ENCODE peak calls at places on chromosome 22, in seven cellular contexts. Z is A673, A is BE2C, X is PC-3, R is adrenal gland, Q is DND-41, V is left ventricle myocardium inferior. C is an unnamed sample.

GRCh38 chr22:27323646-27324045 is 477.9 kb downstream of the MN1 start:
- DNase-seq in Q (no peak), V (no peak), A (no peak), R (no peak), X (no peak), Z (no peak), C (no peak)

GRCh38 chr22:23714596-23715588 is 24.1 kb downstream of the RGL4 start:
- DNase-seq in R (no peak), V (no peak), Z (no peak), Q (no peak), A (no peak), X (no peak), C (no peak)

GRCh38 chr22:41682033-41682807 is 6.4 kb downstream of the SNU13 start:
- DNase-seq in Q (peak; percentile 79), X (peak; percentile 85), A (peak; percentile 85), Z (peak; percentile 83), R (peak; percentile 90), V (peak; percentile 87), C (no peak)

GRCh38 chr22:41469218-41469851 is 418 bp downstream of the ACO2 start:
- DNase-seq in R (no peak), A (peak; percentile 52), Z (peak; percentile 45), Q (no peak), V (peak; percentile 41), X (peak; percentile 10), C (peak; percentile 42)

GRCh38 chr22:25563757-25564319 is 637 bp upstream of the GRK3 start:
- DNase-seq in Q (no peak), V (no peak), Z (no peak), R (peak; percentile 44), A (peak; percentile 37), X (no peak), C (peak; percentile 10)

GRCh38 chr22:43409800-43410199 is 2.0 kb upstream of the MPPED1 start:
- DNase-seq in Q (no peak), X (no peak), V (no peak), A (no peak), Z (no peak), R (no peak), C (no peak)

GRCh38 chr22:48649031-48649430 is 1178.6 kb downstream of the BRD1 start:
- DNase-seq in X (no peak), V (no peak), Q (no peak), R (no peak), A (no peak), Z (no peak), C (no peak)

GRCh38 chr22:39646614-39647210 is 76.2 kb downstream of the CACNA1I start:
- DNase-seq in Z (no peak), R (no peak), A (peak; percentile 67), V (no peak), X (no peak), Q (no peak), C (no peak)

GRCh38 chr22:41951898-41952474 is at the start of gene SMIM45:
- DNase-seq in X (no peak), V (no peak), Z (peak; percentile 48), R (no peak), A (peak; percentile 97), Q (no peak), C (no peak)

GRCh38 chr22:37638351-37639069 is 959 bp upstream of the SH3BP1 start:
- DNase-seq in Q (peak; percentile 15), X (no peak), V (no peak), Z (no peak), R (no peak), A (no peak), C (no peak)
- H3K4me1 ChIP-seq in Q (peaks cover 54% of the 10 kb centered on the region), X (peaks cover 9% of the 10 kb centered on the region), V (peaks cover 50% of the 10 kb centered on the region), Z (peaks cover 30% of the 10 kb centered on the region), R (peaks cover 11% of the 10 kb centered on the region), A (peaks cover 13% of the 10 kb centered on the region), C (peaks cover 5% of the 10 kb centered on the region)

GRCh38 chr22:21861856-21862255 is 5.6 kb downstream of the MAPK1 start:
- DNase-seq in V (no peak), Z (no peak), X (no peak), R (no peak), Q (no peak), A (no peak), C (no peak)

GRCh38 chr22:21862386-21863242 is 4.8 kb downstream of the MAPK1 start:
- DNase-seq in Q (no peak), R (no peak), V (no peak), Z (no peak), X (no peak), A (no peak), C (no peak)

GRCh38 chr22:21860640-21861039 is 6.8 kb downstream of the MAPK1 start:
- DNase-seq in R (no peak), A (no peak), Q (no peak), X (no peak), Z (no peak), V (no peak), C (no peak)

GRCh38 chr22:21858025-21858764 is 9.2 kb downstream of the MAPK1 start:
- DNase-seq in X (no peak), R (no peak), Q (no peak), Z (no peak), V (no peak), A (no peak), C (no peak)

DNA sequence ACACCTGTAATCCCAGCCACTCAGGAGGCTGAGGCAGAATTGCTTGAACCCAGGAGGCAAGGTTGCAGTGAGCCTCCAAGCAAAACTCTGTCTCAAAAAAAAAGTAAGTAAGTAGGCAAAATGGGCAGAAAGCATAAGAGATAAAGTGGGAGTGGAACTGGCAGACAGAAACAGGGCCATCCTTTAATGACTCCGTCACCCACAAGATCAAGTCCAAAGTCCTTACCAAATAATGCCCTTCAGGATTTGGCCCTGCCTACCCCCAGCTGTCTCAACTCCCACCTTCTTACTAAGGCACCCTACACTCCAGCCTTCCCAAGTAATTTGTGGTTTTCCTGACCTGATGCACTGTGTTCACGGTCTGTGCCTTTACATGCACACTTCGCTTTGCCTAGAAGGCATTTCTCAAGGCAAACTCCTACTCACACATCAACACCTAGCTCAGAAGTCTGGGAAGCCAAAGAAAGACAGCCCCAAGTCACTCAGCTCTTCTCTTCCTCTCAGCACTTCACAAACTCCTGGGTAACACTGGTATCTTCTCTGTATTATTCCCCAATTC is 6.1 kb downstream of the MAPK1 start:
- DNase-seq in X (no peak), A (no peak), V (no peak), Q (no peak), R (no peak), Z (no peak), C (no peak)
- H3K4me1 ChIP-seq in X (peaks cover 14% of the 10 kb centered on the region), A (peaks cover 3% of the 10 kb centered on the region), V (peaks cover 100% of the 10 kb centered on the region), Q (peaks cover 81% of the 10 kb centered on the region), R (peaks cover 8% of the 10 kb centered on the region), Z (peaks cover 35% of the 10 kb centered on the region), C (peaks cover 16% of the 10 kb centered on the region)

GRCh38 chr22:31211862-31212730 is at the start of gene LIMK2:
- DNase-seq in Z (peak; percentile 94), R (peak; percentile 92), V (peak; percentile 96), Q (peak; percentile 96), A (peak; percentile 98), X (peak; percentile 83), C (peak; percentile 98)

GRCh38 chr22:31215018-31215535 is 3.0 kb downstream of the LIMK2 start:
- DNase-seq in Z (no peak), X (no peak), Q (no peak), R (no peak), V (no peak), A (no peak), C (no peak)

GRCh38 chr22:31211504-31211861 is 615 bp upstream of the LIMK2 start:
- DNase-seq in Z (no peak), A (no peak), V (no peak), R (no peak), Q (no peak), X (no peak), C (no peak)

GRCh38 chr22:31210830-31211503 is 1.1 kb upstream of the LIMK2 start:
- DNase-seq in Q (no peak), A (no peak), V (peak; percentile 34), Z (peak; percentile 78), R (peak; percentile 52), X (no peak), C (no peak)

DNA sequence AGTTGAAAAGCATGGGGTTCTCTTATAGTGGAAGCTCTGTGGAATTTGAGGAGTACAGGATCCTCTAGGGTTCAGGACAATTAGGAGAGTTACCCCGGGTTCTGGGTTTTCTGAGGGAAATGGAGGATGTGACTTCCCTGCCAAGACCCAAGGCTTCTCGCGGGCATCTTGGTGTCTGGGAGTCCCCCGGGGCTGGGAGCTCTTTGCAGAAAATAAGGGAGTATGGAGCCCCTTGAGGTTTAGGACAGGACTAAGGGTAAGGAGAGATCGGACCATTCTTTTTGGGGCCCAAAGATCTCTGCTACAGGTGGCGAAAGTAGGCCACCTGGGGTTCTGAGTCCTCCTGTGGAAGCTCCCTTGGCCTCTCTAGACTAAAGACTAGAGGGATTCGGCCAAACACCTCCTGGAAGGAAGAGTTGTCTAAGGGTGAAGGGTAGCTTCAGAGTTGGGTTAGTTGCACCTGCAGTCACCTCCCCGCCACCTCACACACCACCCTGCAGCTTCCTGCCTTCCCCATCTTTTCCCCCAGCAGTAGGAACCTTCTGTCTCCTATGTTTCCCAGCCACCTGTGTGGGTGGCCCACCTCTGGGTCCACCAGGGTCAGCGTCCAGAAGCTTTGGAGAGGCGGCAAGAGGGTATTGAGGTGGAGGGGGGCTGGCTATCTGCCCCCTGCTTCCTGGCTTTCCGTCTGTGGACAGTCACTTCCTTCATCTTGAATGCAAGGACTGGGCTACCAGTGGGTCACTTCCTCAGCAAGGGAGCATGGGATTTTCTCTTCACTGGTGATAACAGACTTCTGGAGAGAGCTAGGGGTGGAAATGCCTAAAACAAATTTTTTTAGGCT is 907 bp downstream of the LIMK2 start:
- DNase-seq in Q (peak; percentile 10), X (no peak), A (no peak), V (no peak), Z (peak; percentile 15), R (no peak), C (no peak)
- H3K4me1 ChIP-seq in Q (peaks cover 24% of the 10 kb centered on the region), X (peaks cover 7% of the 10 kb centered on the region), A (peaks cover 7% of the 10 kb centered on the region), V (peaks cover 62% of the 10 kb centered on the region), Z (peaks cover 16% of the 10 kb centered on the region), R (peaks cover 15% of the 10 kb centered on the region), C (peaks cover 6% of the 10 kb centered on the region)

GRCh38 chr22:37237371-37238268 is 6.4 kb downstream of the RAC2 start:
- DNase-seq in X (no peak), Z (no peak), Q (no peak), V (no peak), A (no peak), R (no peak), C (no peak)
- H3K4me1 ChIP-seq in X (peaks cover 9% of the 10 kb centered on the region), Z (no peaks in the 10 kb centered on the region), Q (peaks cover 55% of the 10 kb centered on the region), V (no peaks in the 10 kb centered on the region), A (no peaks in the 10 kb centered on the region), R (no peaks in the 10 kb centered on the region), C (no peaks in the 10 kb centered on the region)

DNA sequence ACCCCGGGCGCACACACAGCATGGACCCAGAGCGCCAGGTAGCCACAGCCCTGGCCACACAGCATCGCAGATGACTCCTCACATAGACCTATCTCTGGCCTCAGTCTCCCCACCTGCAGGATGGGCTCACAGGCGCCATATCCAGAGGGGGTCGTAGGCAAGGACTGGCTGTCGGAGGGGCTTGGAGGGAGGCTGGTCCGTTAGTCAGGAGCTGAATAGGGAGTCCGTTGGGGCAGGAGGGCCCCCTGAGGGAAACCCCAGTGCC is 2.1 kb downstream of the PLXNB2 start:
- DNase-seq in Q (no peak), R (no peak), X (no peak), Z (no peak), V (no peak), A (no peak), C (no peak)
- H3K4me1 ChIP-seq in Q (peaks cover 15% of the 10 kb centered on the region), R (peaks cover 75% of the 10 kb centered on the region), X (peaks cover 42% of the 10 kb centered on the region), Z (peaks cover 63% of the 10 kb centered on the region), V (peaks cover 91% of the 10 kb centered on the region), A (peaks cover 64% of the 10 kb centered on the region), C (peaks cover 13% of the 10 kb centered on the region)